ENCODE peak calls at places on chromosomes 13 and 19, in five cellular contexts. One of them, this sample, is unnamed.

GRCh38 chr13:45433381-45433790 is 15.2 kb upstream of the SLC25A30 start:
- DNase-seq in upper lobe of left lung: no peak
- DNase-seq in ovary: no peak
- DNase-seq in K562: no peak
- DNase-seq in tibial nerve: no peak
- DNase-seq in this sample: no peak

GRCh38 chr19:14033946-14034345 is 2.4 kb downstream of the IL27RA start:
- DNase-seq in K562: no peak
- DNase-seq in ovary: no peak
- DNase-seq in tibial nerve: no peak
- DNase-seq in upper lobe of left lung: no peak
- DNase-seq in this sample: no peak

GRCh38 chr13:73608157-73608516 is 526.1 kb downstream of the KLF12 start:
- DNase-seq in upper lobe of left lung: no peak
- DNase-seq in ovary: no peak
- DNase-seq in tibial nerve: no peak
- DNase-seq in K562: no peak
- DNase-seq in this sample: no peak

GRCh38 chr19:17824339-17824738 is 3.0 kb upstream of the INSL3 start:
- DNase-seq in K562: no peak
- DNase-seq in upper lobe of left lung: no peak
- DNase-seq in tibial nerve: no peak
- DNase-seq in ovary: peak
- DNase-seq in this sample: no peak

GRCh38 chr13:57673197-57673596 is 41.7 kb downstream of the PCDH17 start:
- DNase-seq in tibial nerve: no peak
- DNase-seq in upper lobe of left lung: peak
- DNase-seq in ovary: no peak
- DNase-seq in K562: no peak
- DNase-seq in this sample: no peak

GRCh38 chr13:73262862-73263627 is 204.2 kb downstream of the KLF5 start:
- DNase-seq in upper lobe of left lung: no peak
- DNase-seq in K562: no peak
- DNase-seq in ovary: no peak
- DNase-seq in tibial nerve: no peak
- DNase-seq in this sample: no peak

GRCh38 chr13:24821207-24821606 is 57.2 kb downstream of the RNF17 start:
- DNase-seq in upper lobe of left lung: no peak
- DNase-seq in ovary: no peak
- DNase-seq in tibial nerve: no peak
- DNase-seq in K562: no peak
- DNase-seq in this sample: no peak

GRCh38 chr19:16325671-16326400 is 1.2 kb downstream of the KLF2 start:
- DNase-seq in tibial nerve: no peak
- DNase-seq in upper lobe of left lung: peak
- DNase-seq in K562: no peak
- DNase-seq in ovary: peak
- DNase-seq in this sample: peak

GRCh38 chr13:40681341-40682051 is 15.1 kb upstream of the FOXO1 start:
- DNase-seq in ovary: no peak
- DNase-seq in upper lobe of left lung: peak
- DNase-seq in K562: peak
- DNase-seq in tibial nerve: no peak
- DNase-seq in this sample: peak

GRCh38 chr19:13839938-13840750 is 36.8 kb upstream of the NANOS3 start:
- DNase-seq in K562: no peak
- DNase-seq in upper lobe of left lung: peak
- DNase-seq in ovary: peak
- DNase-seq in tibial nerve: peak
- DNase-seq in this sample: no peak

GRCh38 chr19:18588611-18589379 is at the start of gene REX1BD:
- DNase-seq in tibial nerve: peak
- DNase-seq in upper lobe of left lung: peak
- DNase-seq in ovary: peak
- DNase-seq in K562: peak
- DNase-seq in this sample: peak

GRCh38 chr13:76887070-76887563 is 912 bp upstream of the KCTD12 start:
- DNase-seq in tibial nerve: no peak
- DNase-seq in upper lobe of left lung: no peak
- DNase-seq in ovary: peak
- DNase-seq in K562: no peak
- DNase-seq in this sample: peak

GRCh38 chr19:23972161-23972560 is 57.5 kb downstream of the ZNF726 start:
- DNase-seq in ovary: no peak
- DNase-seq in tibial nerve: no peak
- DNase-seq in upper lobe of left lung: no peak
- DNase-seq in K562: no peak
- DNase-seq in this sample: peak

GRCh38 chr19:48190288-48191284 is 20.1 kb downstream of the ZSWIM9 start:
- DNase-seq in tibial nerve: no peak
- DNase-seq in ovary: no peak
- DNase-seq in upper lobe of left lung: peak
- DNase-seq in K562: peak
- DNase-seq in this sample: no peak

GRCh38 chr19:1399079-1399478 is 2.3 kb downstream of the GAMT start:
- DNase-seq in ovary: no peak
- DNase-seq in tibial nerve: no peak
- DNase-seq in upper lobe of left lung: no peak
- DNase-seq in K562: no peak
- DNase-seq in this sample: no peak

GRCh38 chr19:10842788-10843187 is 5.4 kb upstream of the C19orf38 start:
- DNase-seq in upper lobe of left lung: no peak
- DNase-seq in ovary: no peak
- DNase-seq in tibial nerve: no peak
- DNase-seq in K562: no peak
- DNase-seq in this sample: no peak

GRCh38 chr13:74074723-74075122 is 59.5 kb downstream of the KLF12 start:
- DNase-seq in ovary: no peak
- DNase-seq in tibial nerve: no peak
- DNase-seq in upper lobe of left lung: no peak
- DNase-seq in K562: no peak
- DNase-seq in this sample: no peak

GRCh38 chr19:29410974-29411615 is 114.7 kb upstream of the VSTM2B start:
- DNase-seq in K562: no peak
- DNase-seq in tibial nerve: peak
- DNase-seq in ovary: peak
- DNase-seq in upper lobe of left lung: no peak
- DNase-seq in this sample: no peak

GRCh38 chr13:27036236-27036981 is 135.2 kb downstream of the USP12 start:
- DNase-seq in ovary: no peak
- DNase-seq in K562: no peak
- DNase-seq in upper lobe of left lung: no peak
- DNase-seq in tibial nerve: no peak
- DNase-seq in this sample: no peak

GRCh38 chr13:29294869-29295268 is 300.6 kb downstream of the SLC7A1 start:
- DNase-seq in ovary: no peak
- DNase-seq in K562: no peak
- DNase-seq in tibial nerve: no peak
- DNase-seq in upper lobe of left lung: no peak
- DNase-seq in this sample: no peak

GRCh38 chr13:113179374-113180230 is 21.2 kb downstream of the PROZ start:
- DNase-seq in tibial nerve: no peak
- DNase-seq in K562: peak
- DNase-seq in upper lobe of left lung: no peak
- DNase-seq in ovary: no peak
- DNase-seq in this sample: no peak

GRCh38 chr19:11023635-11024168 is 62.9 kb downstream of the SMARCA4 start:
- DNase-seq in tibial nerve: no peak
- DNase-seq in upper lobe of left lung: no peak
- DNase-seq in ovary: no peak
- DNase-seq in K562: no peak
- DNase-seq in this sample: no peak

GRCh38 chr19:4589579-4590410 is 30.3 kb upstream of the SEMA6B start:
- DNase-seq in tibial nerve: no peak
- DNase-seq in K562: peak
- DNase-seq in ovary: no peak
- DNase-seq in upper lobe of left lung: no peak
- DNase-seq in this sample: peak

GRCh38 chr13:44932171-44932849 is 57.0 kb downstream of the NUFIP1 start:
- DNase-seq in tibial nerve: no peak
- DNase-seq in upper lobe of left lung: no peak
- DNase-seq in ovary: no peak
- DNase-seq in K562: no peak
- DNase-seq in this sample: no peak

GRCh38 chr19:53102701-53103140 is 501 bp downstream of the ZNF160 start:
- DNase-seq in tibial nerve: no peak
- DNase-seq in ovary: peak
- DNase-seq in upper lobe of left lung: peak
- DNase-seq in K562: no peak
- DNase-seq in this sample: peak

GRCh38 chr13:91946498-91947070 is 548.2 kb downstream of the GPC5 start:
- DNase-seq in upper lobe of left lung: no peak
- DNase-seq in tibial nerve: no peak
- DNase-seq in K562: peak
- DNase-seq in ovary: no peak
- DNase-seq in this sample: peak

DNA sequence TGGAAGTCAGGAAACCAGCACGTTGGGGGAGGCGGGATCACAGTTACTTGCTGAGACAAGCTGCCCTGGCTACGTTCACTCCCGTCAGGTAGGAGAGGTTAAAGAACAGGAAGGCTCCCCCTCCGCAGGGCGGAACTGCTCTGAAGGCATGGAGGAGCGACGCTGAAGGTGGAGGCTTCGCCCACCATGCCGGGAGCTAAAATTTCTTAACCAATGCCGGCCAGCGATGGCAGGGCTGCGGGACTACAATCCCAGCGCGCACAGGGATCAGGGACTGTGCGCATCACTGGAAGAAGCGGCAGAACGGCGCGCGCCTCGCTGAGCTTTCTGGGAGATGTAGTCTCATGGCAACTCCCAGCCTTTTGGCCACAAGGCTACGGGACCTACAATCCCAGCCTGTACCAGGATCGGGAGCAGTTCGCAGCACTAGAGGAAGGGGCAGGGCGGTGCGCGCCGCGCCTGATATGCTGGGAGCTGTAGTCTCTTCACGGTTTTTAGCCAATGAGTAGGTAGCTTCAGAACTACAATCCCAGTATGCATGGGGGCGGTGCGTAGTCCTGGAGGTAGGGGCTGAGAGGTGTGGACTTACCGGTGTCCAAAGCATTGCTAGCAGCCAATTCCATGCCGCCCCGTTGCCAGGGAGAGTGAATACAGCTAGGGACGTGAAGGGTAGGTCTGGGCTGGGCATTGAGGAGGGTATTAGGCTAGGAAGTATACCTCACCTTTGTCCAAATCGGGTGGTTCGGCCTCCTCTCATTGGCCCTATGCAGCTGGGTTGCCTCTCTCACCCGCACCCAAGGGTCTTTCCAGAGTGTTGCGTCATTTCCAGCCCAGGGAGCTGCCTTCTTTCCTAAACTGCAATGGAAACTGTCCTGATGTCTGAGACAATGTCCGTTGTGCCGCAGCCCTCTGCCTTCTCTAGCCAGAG is 12.8 kb upstream of the ZNF682 start:
- DNase-seq in tibial nerve: peak
- DNase-seq in K562: no peak
- DNase-seq in ovary: peak
- DNase-seq in upper lobe of left lung: peak
- DNase-seq in this sample: peak
- TF ChIP-seq EP300 in tibial nerve: peak
- TF ChIP-seq EP300 in K562: no peak
- TF ChIP-seq EP300 in ovary: no peak
- TF ChIP-seq EP300 in upper lobe of left lung: no peak
- TF ChIP-seq EP300 in this sample: no peak

GRCh38 chr13:36531746-36532486 is 99.6 kb downstream of the CCNA1 start:
- DNase-seq in upper lobe of left lung: peak
- DNase-seq in K562: no peak
- DNase-seq in ovary: no peak
- DNase-seq in tibial nerve: peak
- DNase-seq in this sample: no peak

GRCh38 chr13:36530050-36530789 is 97.9 kb downstream of the CCNA1 start:
- DNase-seq in ovary: no peak
- DNase-seq in K562: no peak
- DNase-seq in upper lobe of left lung: peak
- DNase-seq in tibial nerve: no peak
- DNase-seq in this sample: no peak

GRCh38 chr13:36528105-36528504 is 95.8 kb downstream of the CCNA1 start:
- DNase-seq in upper lobe of left lung: no peak
- DNase-seq in K562: no peak
- DNase-seq in tibial nerve: no peak
- DNase-seq in ovary: no peak
- DNase-seq in this sample: no peak

GRCh38 chr13:36530861-36531590 is 98.7 kb downstream of the CCNA1 start:
- DNase-seq in K562: no peak
- DNase-seq in upper lobe of left lung: no peak
- DNase-seq in tibial nerve: no peak
- DNase-seq in ovary: no peak
- DNase-seq in this sample: no peak

DNA sequence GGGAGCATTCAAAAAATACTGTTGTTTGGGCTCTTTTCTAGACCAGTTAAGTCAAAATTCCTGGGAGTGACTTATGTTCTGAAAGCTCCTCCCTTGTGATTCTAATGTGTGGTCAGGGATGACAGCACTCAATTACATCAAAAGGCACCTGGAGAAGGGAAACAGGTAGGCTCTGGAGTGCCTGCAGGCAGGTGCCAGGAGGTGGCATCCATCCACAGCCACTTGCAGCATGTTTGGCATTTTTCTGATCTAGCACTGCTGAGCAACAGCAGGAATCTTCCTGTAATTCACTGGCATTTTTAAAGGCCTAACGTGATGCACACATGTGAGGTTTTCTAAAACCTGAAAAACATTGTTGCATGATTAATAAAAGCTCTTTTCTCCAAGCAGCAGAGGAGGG is 94.6 kb downstream of the CCNA1 start:
- DNase-seq in upper lobe of left lung: peak
- DNase-seq in K562: no peak
- DNase-seq in ovary: no peak
- DNase-seq in tibial nerve: no peak
- DNase-seq in this sample: no peak
- TF ChIP-seq EP300 in upper lobe of left lung: no peak
- TF ChIP-seq EP300 in K562: no peak
- TF ChIP-seq EP300 in ovary: no peak
- TF ChIP-seq EP300 in tibial nerve: no peak
- TF ChIP-seq EP300 in this sample: no peak

GRCh38 chr19:2546128-2547032 is 70.5 kb downstream of the GADD45B start:
- DNase-seq in tibial nerve: peak
- DNase-seq in ovary: peak
- DNase-seq in K562: no peak
- DNase-seq in upper lobe of left lung: peak
- DNase-seq in this sample: no peak
- TF ChIP-seq EP300 in tibial nerve: peak
- TF ChIP-seq EP300 in ovary: peak
- TF ChIP-seq EP300 in K562: no peak
- TF ChIP-seq EP300 in upper lobe of left lung: peak
- TF ChIP-seq EP300 in this sample: no peak

DNA sequence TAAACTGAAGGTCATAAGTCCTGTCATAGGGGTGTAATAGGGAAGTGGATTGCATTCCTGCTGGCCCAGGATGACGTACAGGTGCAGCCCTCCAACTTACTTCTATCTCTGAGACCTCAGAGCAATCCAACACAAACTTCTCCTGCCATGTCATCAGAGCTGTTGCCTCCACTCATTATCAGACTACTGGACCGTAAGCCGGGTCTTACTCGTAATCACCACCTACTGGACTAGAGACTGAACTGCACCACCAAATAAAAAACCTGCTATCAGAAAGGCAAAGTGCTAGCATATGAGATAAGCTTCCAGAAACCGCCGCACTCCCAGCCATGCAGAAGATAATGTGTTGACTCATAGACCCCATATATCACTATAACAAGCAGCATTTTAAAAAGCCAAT is 102.1 kb downstream of the SLITRK1 start:
- DNase-seq in tibial nerve: no peak
- DNase-seq in ovary: no peak
- DNase-seq in K562: peak
- DNase-seq in upper lobe of left lung: no peak
- DNase-seq in this sample: peak
- TF ChIP-seq EP300 in tibial nerve: no peak
- TF ChIP-seq EP300 in ovary: no peak
- TF ChIP-seq EP300 in K562: no peak
- TF ChIP-seq EP300 in upper lobe of left lung: no peak
- TF ChIP-seq EP300 in this sample: no peak

This sample was measured in SK-N-SH.